ENCODE peak calls at places on chromosome 15, in ten cellular contexts. F is progenitor cell of endocrine pancreas, P is DND-41, K is GM13977, G is MCF 10A, V is hepatocyte, Z is endothelial cell of umbilical vein, C is psoas muscle, X is ovary, B is neural progenitor cell. L is an unnamed sample.
A peak's percentile ranks its signal among the peaks of the same experiment; 100 is the strongest.

GRCh38 chr15:59116141-59116540 is 11.2 kb downstream of the CCNB2 start:
- DNase-seq in F (no peak), P (no peak), K (no peak), G (no peak), V (no peak), Z (no peak), C (no peak), X (no peak), B (no peak), L (no peak)

GRCh38 chr15:42494998-42495360 is 455 bp upstream of the SNAP23 start:
- DNase-seq in F (no peak), P (no peak), K (no peak), G (peak; percentile 62), V (peak; percentile 74), Z (peak; percentile 86), C (no peak), X (no peak), B (peak; percentile 11), L (no peak)

GRCh38 chr15:60582370-60583036 is 103.6 kb upstream of the ICE2 start:
- DNase-seq in F (no peak), P (no peak), K (peak; percentile 40), G (peak; percentile 38), V (no peak), Z (peak; percentile 49), C (no peak), X (no peak), B (no peak), L (peak; percentile 34)

GRCh38 chr15:66085128-66085527 is 168.4 kb downstream of the MEGF11 start:
- DNase-seq in F (no peak), P (peak; percentile 32), K (no peak), G (peak; percentile 18), V (no peak), Z (no peak), C (no peak), X (no peak), B (no peak), L (no peak)

GRCh38 chr15:101288905-101289513 is 6.0 kb downstream of the SNRPA1 start:
- DNase-seq in F (no peak), P (no peak), K (no peak), G (peak; percentile 61), V (peak; percentile 72), Z (peak; percentile 28), C (no peak), X (no peak), B (peak; percentile 74), L (peak; percentile 45)

GRCh38 chr15:57861039-57861638 is 154.6 kb downstream of the POLR2M start:
- DNase-seq in F (no peak), P (peak; percentile 39), K (peak; percentile 21), G (peak; percentile 75), V (peak; percentile 73), Z (peak; percentile 84), C (no peak), X (no peak), B (peak; percentile 51), L (peak; percentile 17)

GRCh38 chr15:81229596-81229995 is 32.9 kb downstream of the IL16 start:
- DNase-seq in F (no peak), P (no peak), K (no peak), G (no peak), V (no peak), Z (no peak), C (peak; percentile 79), X (peak; percentile 44), B (no peak), L (no peak)

GRCh38 chr15:36899696-36900095 is 200.7 kb downstream of the MEIS2 start:
- DNase-seq in F (no peak), P (no peak), K (no peak), G (no peak), V (no peak), Z (no peak), C (no peak), X (no peak), B (no peak), L (no peak)

GRCh38 chr15:37981781-37982180 is 47.3 kb downstream of the TMCO5A start:
- DNase-seq in F (no peak), P (no peak), K (no peak), G (peak; percentile 47), V (peak; percentile 31), Z (peak; percentile 35), C (no peak), X (no peak), B (peak; percentile 30), L (no peak)

GRCh38 chr15:40291088-40291574 is 8.3 kb upstream of the ANKRD63 start:
- DNase-seq in F (peak; percentile 44), P (no peak), K (no peak), G (peak; percentile 63), V (peak; percentile 85), Z (peak; percentile 36), C (peak; percentile 38), X (peak; percentile 71), B (peak; percentile 87), L (no peak)

GRCh38 chr15:57537072-57537471 is 54.6 kb upstream of the MYZAP start:
- DNase-seq in F (no peak), P (peak; percentile 29), K (no peak), G (peak; percentile 57), V (peak; percentile 51), Z (peak; percentile 70), C (peak; percentile 39), X (no peak), B (peak; percentile 70), L (no peak)

GRCh38 chr15:47607750-47608149 is 109.6 kb upstream of the SEMA6D start:
- DNase-seq in F (no peak), P (no peak), K (no peak), G (no peak), V (no peak), Z (peak; percentile 44), C (no peak), X (peak; percentile 53), B (no peak), L (no peak)

GRCh38 chr15:78204351-78205309 is 29.7 kb downstream of the ACSBG1 start:
- DNase-seq in F (peak; percentile 7), P (no peak), K (no peak), G (no peak), V (peak; percentile 4), Z (no peak), C (no peak), X (peak; percentile 72), B (no peak), L (no peak)

GRCh38 chr15:42954291-42954690 is 33.7 kb upstream of the TTBK2 start:
- DNase-seq in F (no peak), P (no peak), K (no peak), G (no peak), V (no peak), Z (no peak), C (no peak), X (no peak), B (no peak), L (no peak)

DNA sequence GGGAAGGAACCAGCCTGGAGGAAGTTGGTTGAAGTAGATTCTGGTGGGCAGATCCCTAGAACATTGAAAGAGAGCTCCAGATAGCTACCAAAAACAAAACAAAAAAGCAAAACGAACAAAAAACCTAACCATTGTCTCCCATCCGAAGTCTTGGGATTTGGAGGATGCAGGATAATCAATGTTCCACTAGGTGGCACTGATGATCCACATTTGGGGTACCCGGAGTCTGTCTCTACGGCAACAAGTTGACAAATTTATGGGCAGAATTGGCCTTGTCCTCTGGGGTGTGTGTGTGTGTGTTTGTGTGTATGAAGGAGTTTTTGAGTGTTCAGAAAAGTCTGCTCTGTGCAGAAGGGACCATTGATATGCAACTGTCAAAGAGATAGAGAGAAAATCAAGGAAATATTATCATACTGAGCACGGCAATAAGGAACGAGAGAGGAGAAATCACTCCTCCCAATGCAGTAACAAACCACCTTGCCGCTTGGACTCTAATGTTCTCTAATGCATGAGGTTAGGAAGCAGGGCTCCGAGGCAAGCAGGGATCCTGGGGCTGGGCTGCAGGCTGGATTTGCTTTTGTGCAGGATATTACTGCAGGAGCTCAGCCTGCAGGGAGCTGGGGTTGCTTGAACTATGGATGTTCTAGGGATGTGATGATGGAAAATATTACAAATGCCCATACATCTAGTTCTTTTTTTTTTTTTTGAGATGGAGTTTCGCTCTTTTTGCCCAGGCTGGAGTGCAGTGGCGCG is 59.8 kb upstream of the KLHL25 start:
- DNase-seq in F (peak; percentile 28), P (peak; percentile 52), K (peak; percentile 79), G (peak; percentile 73), V (peak; percentile 75), Z (peak; percentile 65), C (no peak), X (no peak), B (peak; percentile 76), L (peak; percentile 81)
- TF ChIP-seq CTCF in F (peak; percentile 89), P (peak; percentile 90), K (peak; percentile 81), G (peak; percentile 86), V (peak; percentile 88), Z (peak; percentile 72), C (peak; percentile 85), X (peak; percentile 68), B (peak; percentile 93), L (peak; percentile 65)

GRCh38 chr15:33007295-33007855 is 187.1 kb downstream of the FMN1 start:
- DNase-seq in F (no peak), P (no peak), K (no peak), G (peak; percentile 46), V (peak; percentile 16), Z (peak; percentile 28), C (no peak), X (no peak), B (peak; percentile 59), L (no peak)
- TF ChIP-seq CTCF in F (peak; percentile 30), P (no peak), K (no peak), G (no peak), V (peak; percentile 26), Z (peak; percentile 14), C (no peak), X (no peak), B (peak; percentile 42), L (no peak)

DNA sequence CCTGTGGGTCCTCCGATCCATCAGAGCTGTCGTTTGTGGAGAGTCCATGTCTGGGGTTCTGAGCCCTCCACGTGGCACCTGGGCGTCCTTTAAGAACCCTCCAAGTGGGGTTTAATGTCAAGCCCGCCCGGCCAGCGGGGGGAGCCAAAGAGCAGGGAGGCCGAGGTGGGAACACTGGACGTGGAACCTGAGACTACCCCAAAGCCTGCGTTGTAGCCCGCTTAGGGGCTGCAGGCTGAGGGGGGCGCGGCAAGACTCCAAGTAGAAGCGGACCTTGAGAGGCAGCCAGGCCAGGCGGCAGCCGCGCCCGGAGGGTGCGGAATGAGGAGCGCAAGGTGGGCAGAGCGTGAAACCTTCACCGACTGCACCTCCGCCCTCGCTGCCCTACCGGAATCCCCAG is 126.2 kb upstream of the ATP10A start:
- DNase-seq in F (peak; percentile 11), P (no peak), K (no peak), G (no peak), V (no peak), Z (no peak), C (no peak), X (no peak), B (no peak), L (no peak)
- TF ChIP-seq CTCF in F (no peak), P (peak; percentile 19), K (no peak), G (no peak), V (no peak), Z (no peak), C (no peak), X (no peak), B (peak; percentile 13), L (no peak)

DNA sequence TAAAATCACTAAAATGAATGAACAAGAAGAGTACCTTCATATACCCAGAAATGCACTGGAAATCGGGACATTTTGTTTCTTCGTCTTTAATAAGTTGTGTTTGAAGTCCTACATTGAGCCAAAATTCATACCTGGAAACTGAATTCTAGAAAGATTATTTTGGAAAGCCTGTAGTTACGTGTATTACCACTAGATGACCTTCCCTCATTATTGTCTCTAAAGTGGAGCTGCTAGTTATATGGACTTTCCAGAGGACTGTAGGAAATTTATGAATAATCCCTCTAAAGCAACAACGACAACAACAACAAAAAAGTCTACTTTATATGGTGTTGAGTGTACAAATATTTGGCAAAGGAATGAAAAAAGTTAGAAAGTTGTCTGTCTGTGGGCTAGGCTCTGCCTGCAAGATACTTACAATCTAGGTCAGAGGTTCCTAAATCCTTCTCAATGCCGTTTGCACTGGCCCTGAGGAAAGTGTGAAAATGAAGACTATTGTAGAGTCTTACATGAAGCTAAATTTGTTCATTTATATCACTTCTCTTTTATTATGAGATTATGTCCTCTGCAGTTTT is 234.8 kb upstream of the NR2E3 start:
- DNase-seq in F (no peak), P (no peak), K (peak; percentile 21), G (peak; percentile 23), V (no peak), Z (peak; percentile 24), C (no peak), X (no peak), B (no peak), L (no peak)
- TF ChIP-seq CTCF in F (peak; percentile 47), P (peak; percentile 43), K (peak; percentile 39), G (peak; percentile 44), V (peak; percentile 48), Z (peak; percentile 36), C (peak; percentile 39), X (no peak), B (peak; percentile 45), L (no peak)

L was measured in GM13976.